ENCODE peak calls at places on chromosomes 4 and X, in ten cellular contexts. One of them, this sample, is unnamed.

GRCh38 chr4:181264908-181265307 is 978.3 kb upstream of the TENM3 start:
- DNase-seq in Peyer's patch: no peak
- DNase-seq in uterus: no peak
- DNase-seq in erythroblast: no peak
- DNase-seq in lower leg skin: no peak
- DNase-seq in breast epithelium: no peak
- DNase-seq in A549: no peak
- DNase-seq in esophagus squamous epithelium: no peak
- DNase-seq in HCT116: no peak
- DNase-seq in NB4: no peak
- DNase-seq in this sample: no peak

GRCh38 chr4:4269326-4269725 is 20.6 kb downstream of the LYAR start:
- DNase-seq in HCT116: no peak
- DNase-seq in esophagus squamous epithelium: no peak
- DNase-seq in A549: no peak
- DNase-seq in breast epithelium: no peak
- DNase-seq in uterus: no peak
- DNase-seq in erythroblast: no peak
- DNase-seq in Peyer's patch: no peak
- DNase-seq in NB4: no peak
- DNase-seq in lower leg skin: no peak
- DNase-seq in this sample: no peak

GRCh38 chr4:82797591-82798081 is 960 bp downstream of the SCD5 start:
- DNase-seq in A549: peak
- DNase-seq in HCT116: no peak
- DNase-seq in breast epithelium: no peak
- DNase-seq in erythroblast: peak
- DNase-seq in uterus: peak
- DNase-seq in esophagus squamous epithelium: no peak
- DNase-seq in Peyer's patch: peak
- DNase-seq in lower leg skin: no peak
- DNase-seq in NB4: peak
- DNase-seq in this sample: no peak

GRCh38 chr4:183348706-183349659 is 26.8 kb upstream of the CLDN24 start:
- DNase-seq in erythroblast: peak
- DNase-seq in HCT116: no peak
- DNase-seq in breast epithelium: no peak
- DNase-seq in uterus: no peak
- DNase-seq in A549: peak
- DNase-seq in NB4: peak
- DNase-seq in Peyer's patch: no peak
- DNase-seq in esophagus squamous epithelium: no peak
- DNase-seq in lower leg skin: no peak
- DNase-seq in this sample: peak

GRCh38 chr4:10117424-10118354 is 1.1 kb upstream of the WDR1 start:
- DNase-seq in Peyer's patch: peak
- DNase-seq in HCT116: no peak
- DNase-seq in erythroblast: no peak
- DNase-seq in breast epithelium: peak
- DNase-seq in A549: no peak
- DNase-seq in uterus: peak
- DNase-seq in NB4: peak
- DNase-seq in lower leg skin: no peak
- DNase-seq in esophagus squamous epithelium: no peak
- DNase-seq in this sample: no peak

GRCh38 chrX:78075787-78076389 is 28.2 kb upstream of the PGK1 start:
- DNase-seq in NB4: no peak
- DNase-seq in esophagus squamous epithelium: no peak
- DNase-seq in HCT116: peak
- DNase-seq in Peyer's patch: no peak
- DNase-seq in uterus: no peak
- DNase-seq in breast epithelium: no peak
- DNase-seq in erythroblast: no peak
- DNase-seq in lower leg skin: no peak
- DNase-seq in A549: no peak
- DNase-seq in this sample: no peak

GRCh38 chr4:48030470-48030869 is 13.9 kb downstream of the NIPAL1 start:
- DNase-seq in uterus: no peak
- DNase-seq in A549: no peak
- DNase-seq in Peyer's patch: no peak
- DNase-seq in breast epithelium: no peak
- DNase-seq in lower leg skin: no peak
- DNase-seq in NB4: no peak
- DNase-seq in esophagus squamous epithelium: no peak
- DNase-seq in erythroblast: no peak
- DNase-seq in HCT116: no peak
- DNase-seq in this sample: no peak

GRCh38 chrX:9671998-9672397 is 93.6 kb downstream of the GPR143 start:
- DNase-seq in breast epithelium: no peak
- DNase-seq in erythroblast: no peak
- DNase-seq in lower leg skin: no peak
- DNase-seq in HCT116: no peak
- DNase-seq in A549: no peak
- DNase-seq in Peyer's patch: no peak
- DNase-seq in uterus: no peak
- DNase-seq in NB4: no peak
- DNase-seq in esophagus squamous epithelium: no peak
- DNase-seq in this sample: no peak

GRCh38 chr4:145840162-145840768 is 98.4 kb downstream of the ZNF827 start:
- DNase-seq in esophagus squamous epithelium: no peak
- DNase-seq in Peyer's patch: no peak
- DNase-seq in lower leg skin: no peak
- DNase-seq in breast epithelium: no peak
- DNase-seq in HCT116: peak
- DNase-seq in NB4: peak
- DNase-seq in erythroblast: peak
- DNase-seq in A549: peak
- DNase-seq in uterus: no peak
- DNase-seq in this sample: no peak

GRCh38 chr4:142815834-142816233 is 30.3 kb downstream of the INPP4B start:
- DNase-seq in esophagus squamous epithelium: no peak
- DNase-seq in Peyer's patch: no peak
- DNase-seq in NB4: no peak
- DNase-seq in A549: peak
- DNase-seq in lower leg skin: no peak
- DNase-seq in uterus: no peak
- DNase-seq in HCT116: peak
- DNase-seq in erythroblast: no peak
- DNase-seq in breast epithelium: no peak
- DNase-seq in this sample: no peak

DNA sequence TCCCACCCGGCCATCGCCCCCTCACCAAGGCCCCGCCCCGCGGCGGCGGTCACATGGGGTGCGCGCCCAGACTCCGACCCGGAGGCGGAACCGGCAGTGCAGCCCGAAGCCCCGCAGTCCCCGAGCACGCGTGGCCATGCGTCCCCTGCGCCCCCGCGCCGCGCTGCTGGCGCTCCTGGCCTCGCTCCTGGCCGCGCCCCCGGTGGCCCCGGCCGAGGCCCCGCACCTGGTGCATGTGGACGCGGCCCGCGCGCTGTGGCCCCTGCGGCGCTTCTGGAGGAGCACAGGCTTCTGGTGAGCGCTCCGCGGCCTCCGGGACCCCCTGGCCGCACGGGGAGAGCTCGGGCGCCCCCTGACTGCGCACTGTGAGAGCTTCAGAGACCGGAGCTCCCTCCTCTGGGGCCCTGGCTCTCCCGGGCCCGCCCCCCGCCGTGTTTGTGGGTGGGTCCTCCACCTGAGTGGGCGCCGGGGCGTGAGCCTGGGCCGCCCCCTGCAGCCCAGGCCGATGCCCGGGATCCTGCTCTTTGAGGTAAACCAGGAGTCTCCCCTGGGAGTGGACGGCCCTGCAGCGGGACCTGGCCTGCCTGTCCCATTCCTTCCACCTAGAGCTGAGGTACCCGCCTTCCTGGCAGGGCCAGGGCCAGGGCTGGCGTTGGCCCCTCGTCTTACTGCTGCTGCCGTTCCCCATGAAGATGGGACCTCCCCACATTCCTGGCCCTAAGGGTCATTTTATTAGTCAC is at the start of gene IDUA:
- DNase-seq in lower leg skin: peak
- DNase-seq in erythroblast: peak
- DNase-seq in uterus: peak
- DNase-seq in esophagus squamous epithelium: peak
- DNase-seq in breast epithelium: peak
- DNase-seq in NB4: peak
- DNase-seq in Peyer's patch: peak
- DNase-seq in A549: peak
- DNase-seq in HCT116: peak
- DNase-seq in this sample: peak
- TF ChIP-seq POLR2A in lower leg skin: no peak
- TF ChIP-seq POLR2A in erythroblast: peak
- TF ChIP-seq POLR2A in uterus: peak
- TF ChIP-seq POLR2A in esophagus squamous epithelium: no peak
- TF ChIP-seq POLR2A in breast epithelium: no peak
- TF ChIP-seq POLR2A in NB4: no peak
- TF ChIP-seq POLR2A in Peyer's patch: peak
- TF ChIP-seq POLR2A in A549: peak
- TF ChIP-seq POLR2A in HCT116: peak
- TF ChIP-seq POLR2A in this sample: peak

DNA sequence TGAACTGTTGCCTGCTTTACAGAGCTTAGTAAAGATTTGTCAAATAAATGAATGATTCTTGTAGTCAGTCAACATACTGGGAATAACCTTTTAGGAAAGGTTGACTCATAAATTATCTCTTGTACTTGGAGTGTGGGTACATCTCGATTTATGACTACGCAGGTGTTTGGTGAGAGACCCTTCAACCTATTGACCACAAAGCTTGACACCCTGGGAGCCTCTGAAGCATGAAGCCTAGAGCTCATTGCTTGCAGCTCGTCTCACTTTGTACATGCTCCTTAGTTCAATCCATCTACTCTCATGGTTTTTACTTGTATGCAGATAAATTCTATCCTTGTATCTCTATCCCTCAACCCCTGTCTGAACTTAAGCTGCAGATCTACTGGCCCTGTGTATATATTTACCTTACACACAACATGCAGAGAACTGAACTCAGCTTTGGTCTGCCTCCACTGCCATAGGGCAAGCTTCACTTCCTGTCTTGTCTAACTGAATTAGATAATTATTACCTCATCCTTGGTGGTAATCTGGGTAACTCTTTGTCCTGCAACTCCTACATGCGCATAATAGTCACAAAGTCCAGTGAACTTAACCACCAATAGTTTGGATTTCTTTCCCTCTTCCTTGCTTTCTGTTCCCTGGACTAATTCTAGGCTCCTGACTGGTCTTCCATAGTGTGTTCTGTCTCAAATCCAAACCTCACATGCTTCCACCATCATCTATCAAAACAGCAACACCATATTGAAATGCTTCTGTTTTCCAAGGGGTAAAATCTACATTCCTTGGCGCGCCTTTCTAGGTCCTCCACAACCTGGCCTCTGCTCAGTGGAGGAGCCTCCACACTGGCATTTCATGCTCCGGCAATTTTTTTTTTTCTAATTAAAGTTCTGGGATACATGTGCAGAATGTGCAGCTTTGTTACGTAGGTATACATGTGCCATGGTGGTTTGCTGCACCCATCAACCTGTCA is 32.2 kb upstream of the FAT1 start:
- DNase-seq in HCT116: no peak
- DNase-seq in erythroblast: no peak
- DNase-seq in breast epithelium: no peak
- DNase-seq in uterus: no peak
- DNase-seq in lower leg skin: no peak
- DNase-seq in A549: peak
- DNase-seq in NB4: no peak
- DNase-seq in esophagus squamous epithelium: no peak
- DNase-seq in Peyer's patch: no peak
- DNase-seq in this sample: no peak
- TF ChIP-seq POLR2A in HCT116: no peak
- TF ChIP-seq POLR2A in erythroblast: no peak
- TF ChIP-seq POLR2A in breast epithelium: no peak
- TF ChIP-seq POLR2A in uterus: no peak
- TF ChIP-seq POLR2A in lower leg skin: no peak
- TF ChIP-seq POLR2A in A549: no peak
- TF ChIP-seq POLR2A in NB4: no peak
- TF ChIP-seq POLR2A in esophagus squamous epithelium: no peak
- TF ChIP-seq POLR2A in Peyer's patch: peak
- TF ChIP-seq POLR2A in this sample: no peak

GRCh38 chrX:68355629-68355920 is 77.7 kb downstream of the OPHN1 start:
- DNase-seq in HCT116: no peak
- DNase-seq in Peyer's patch: no peak
- DNase-seq in uterus: no peak
- DNase-seq in lower leg skin: no peak
- DNase-seq in A549: peak
- DNase-seq in erythroblast: no peak
- DNase-seq in NB4: no peak
- DNase-seq in breast epithelium: no peak
- DNase-seq in esophagus squamous epithelium: no peak
- DNase-seq in this sample: no peak
- TF ChIP-seq POLR2A in HCT116: no peak
- TF ChIP-seq POLR2A in Peyer's patch: no peak
- TF ChIP-seq POLR2A in uterus: no peak
- TF ChIP-seq POLR2A in lower leg skin: no peak
- TF ChIP-seq POLR2A in A549: no peak
- TF ChIP-seq POLR2A in erythroblast: no peak
- TF ChIP-seq POLR2A in NB4: no peak
- TF ChIP-seq POLR2A in breast epithelium: no peak
- TF ChIP-seq POLR2A in esophagus squamous epithelium: no peak
- TF ChIP-seq POLR2A in this sample: no peak

GRCh38 chr4:109559983-109560686 is at the start of gene MCUB:
- DNase-seq in esophagus squamous epithelium: peak
- DNase-seq in lower leg skin: peak
- DNase-seq in HCT116: peak
- DNase-seq in erythroblast: peak
- DNase-seq in NB4: peak
- DNase-seq in A549: peak
- DNase-seq in uterus: peak
- DNase-seq in breast epithelium: peak
- DNase-seq in Peyer's patch: peak
- DNase-seq in this sample: peak
- TF ChIP-seq POLR2A in esophagus squamous epithelium: no peak
- TF ChIP-seq POLR2A in lower leg skin: no peak
- TF ChIP-seq POLR2A in HCT116: no peak
- TF ChIP-seq POLR2A in erythroblast: peak
- TF ChIP-seq POLR2A in NB4: no peak
- TF ChIP-seq POLR2A in A549: peak
- TF ChIP-seq POLR2A in uterus: peak
- TF ChIP-seq POLR2A in breast epithelium: no peak
- TF ChIP-seq POLR2A in Peyer's patch: peak
- TF ChIP-seq POLR2A in this sample: peak

GRCh38 chr4:24521544-24521943 is 62.8 kb downstream of the DHX15 start:
- DNase-seq in A549: no peak
- DNase-seq in erythroblast: peak
- DNase-seq in breast epithelium: no peak
- DNase-seq in uterus: no peak
- DNase-seq in NB4: no peak
- DNase-seq in lower leg skin: no peak
- DNase-seq in HCT116: no peak
- DNase-seq in Peyer's patch: no peak
- DNase-seq in esophagus squamous epithelium: no peak
- DNase-seq in this sample: no peak
- TF ChIP-seq POLR2A in A549: no peak
- TF ChIP-seq POLR2A in erythroblast: no peak
- TF ChIP-seq POLR2A in breast epithelium: no peak
- TF ChIP-seq POLR2A in uterus: no peak
- TF ChIP-seq POLR2A in NB4: no peak
- TF ChIP-seq POLR2A in lower leg skin: no peak
- TF ChIP-seq POLR2A in HCT116: no peak
- TF ChIP-seq POLR2A in Peyer's patch: no peak
- TF ChIP-seq POLR2A in esophagus squamous epithelium: no peak
- TF ChIP-seq POLR2A in this sample: no peak

This sample was measured in H54.